ENCODE peak calls at places on chromosomes 12 and 14, in nine cellular contexts. J is A549, R is stomach, L is prostate gland, U is heart left ventricle, Y is IMR-90, A is suprapubic skin, P is GM12878, C is tibial nerve. K is an unnamed sample.

GRCh38 chr14:94673781-94674231 is 61.6 kb downstream of the SERPINA3 start:
- DNase-seq in R (peak; percentile 22), L (no peak), U (no peak), A (no peak), P (no peak), C (no peak), J (no peak), Y (peak; percentile 65), K (peak; percentile 75)

GRCh38 chr14:101737414-101738367 is 23.8 kb upstream of the PPP2R5C start:
- DNase-seq in Y (no peak), U (no peak), J (no peak), R (no peak), P (no peak), L (no peak), A (peak; percentile 45), C (no peak), K (no peak)

GRCh38 chr14:103816991-103817390 is 30.4 kb downstream of the PPP1R13B start:
- DNase-seq in C (no peak), A (no peak), L (no peak), U (no peak), J (no peak), Y (no peak), P (no peak), R (no peak), K (no peak)

GRCh38 chr14:76349993-76350392 is 25.9 kb upstream of the ESRRB start:
- DNase-seq in U (no peak), P (no peak), R (no peak), A (no peak), C (no peak), L (no peak), Y (no peak), J (no peak), K (no peak)

GRCh38 chr14:89481167-89481566 is 64.1 kb upstream of the FOXN3 start:
- DNase-seq in J (no peak), Y (no peak), U (peak; percentile 63), A (peak; percentile 90), R (no peak), L (no peak), C (peak; percentile 54), P (no peak), K (peak; percentile 78)

GRCh38 chr14:106459971-106460730 is 933.8 kb downstream of the TMEM121 start:
- DNase-seq in L (no peak), C (no peak), U (no peak), R (no peak), J (peak; percentile 21), P (no peak), A (no peak), Y (no peak), K (no peak)

GRCh38 chr12:53984901-53985357 is at the start of gene HOXC10:
- DNase-seq in R (peak; percentile 73), P (peak; percentile 38), A (peak; percentile 98), L (no peak), J (peak; percentile 97), U (peak; percentile 50), Y (peak; percentile 75), C (peak; percentile 95), K (peak; percentile 99)

GRCh38 chr12:113310489-113310888 is 24.4 kb downstream of the SLC8B1 start:
- DNase-seq in A (no peak), L (no peak), R (no peak), J (peak; percentile 71), U (no peak), P (no peak), Y (no peak), C (no peak), K (no peak)

GRCh38 chr14:50040401-50040775 is 76.0 kb downstream of the VCPKMT start:
- DNase-seq in P (no peak), C (no peak), Y (peak; percentile 86), L (no peak), R (peak; percentile 29), U (no peak), J (peak; percentile 54), A (no peak), K (no peak)

GRCh38 chr14:76352639-76353281 is 23.2 kb upstream of the ESRRB start:
- DNase-seq in U (peak; percentile 37), L (peak; percentile 20), J (peak; percentile 49), Y (peak; percentile 26), A (no peak), P (peak; percentile 4), C (peak; percentile 42), R (peak; percentile 52), K (peak; percentile 14)

GRCh38 chr12:9036227-9036626 is 46.9 kb downstream of the KLRG1 start:
- DNase-seq in C (no peak), R (no peak), L (no peak), P (no peak), U (no peak), Y (no peak), A (no peak), J (no peak), K (no peak)

GRCh38 chr12:121005346-121005815 is 10.9 kb downstream of the C12orf43 start:
- DNase-seq in C (no peak), U (no peak), A (no peak), R (peak; percentile 75), Y (peak; percentile 23), L (no peak), J (peak; percentile 79), P (no peak), K (no peak)

GRCh38 chr14:66495214-66496098 is 9.3 kb downstream of the CCDC196 start:
- DNase-seq in C (peak; percentile 39), J (peak; percentile 79), R (peak; percentile 44), A (no peak), Y (peak; percentile 71), L (peak; percentile 44), U (peak; percentile 30), P (peak; percentile 45), K (peak; percentile 34)

GRCh38 chr12:113449299-113449698 is 22.4 kb downstream of the LHX5 start:
- DNase-seq in C (no peak), J (no peak), P (no peak), Y (no peak), A (no peak), R (no peak), L (no peak), U (no peak), K (no peak)

GRCh38 chr12:1083888-1084262 is 92.9 kb downstream of the ERC1 start:
- DNase-seq in L (peak; percentile 53), Y (peak; percentile 69), C (peak; percentile 40), P (no peak), A (no peak), U (no peak), R (no peak), J (peak; percentile 23), K (no peak)

GRCh38 chr14:69317780-69318179 is 57.8 kb downstream of the GALNT16 start:
- DNase-seq in J (no peak), C (peak; percentile 21), R (no peak), A (peak; percentile 68), Y (no peak), U (no peak), P (no peak), L (no peak), K (peak; percentile 85)

GRCh38 chr14:23704890-23705289 is 68.7 kb downstream of the DHRS2 start:
- DNase-seq in U (no peak), J (peak; percentile 30), C (no peak), P (no peak), Y (no peak), R (no peak), A (no peak), L (no peak), K (no peak)
- TF ChIP-seq CTCF in U (no peak), J (no peak), C (no peak), P (no peak), Y (no peak), R (no peak), A (no peak), L (no peak), K (no peak)

GRCh38 chr12:12806784-12807516 is 6.2 kb upstream of the DDX47 start:
- DNase-seq in Y (no peak), U (no peak), C (no peak), L (no peak), A (no peak), P (no peak), R (no peak), J (no peak), K (no peak)

GRCh38 chr12:12810507-12811143 is 2.5 kb upstream of the DDX47 start:
- DNase-seq in P (no peak), Y (no peak), R (no peak), C (no peak), L (no peak), J (no peak), A (no peak), U (no peak), K (no peak)

GRCh38 chr12:12811343-12811742 is 1.8 kb upstream of the DDX47 start:
- DNase-seq in R (no peak), L (no peak), U (no peak), C (no peak), Y (no peak), P (no peak), A (no peak), J (no peak), K (no peak)

GRCh38 chr12:12804432-12804886 is 8.7 kb upstream of the DDX47 start:
- DNase-seq in P (no peak), L (no peak), R (no peak), Y (peak; percentile 95), J (peak; percentile 88), U (no peak), A (no peak), C (no peak), K (no peak)

GRCh38 chr12:12807970-12808702 is 5.0 kb upstream of the DDX47 start:
- DNase-seq in R (peak; percentile 43), L (no peak), Y (peak; percentile 71), C (peak; percentile 38), J (no peak), A (no peak), P (peak; percentile 80), U (peak; percentile 82), K (no peak)
- TF ChIP-seq POLR2A in R (no peak), L (no peak), Y (no peak), C (no peak), J (no peak), A (no peak), P (peak; percentile 48), U (peak; percentile 42), K (no peak)

GRCh38 chr12:96462571-96463280 is 26.7 kb upstream of the CFAP54 start:
- DNase-seq in A (no peak), C (no peak), L (no peak), U (no peak), Y (no peak), P (no peak), R (no peak), J (no peak), K (no peak)

GRCh38 chr12:96466939-96467751 is 22.2 kb upstream of the CFAP54 start:
- DNase-seq in U (no peak), J (no peak), A (no peak), L (no peak), C (no peak), Y (peak; percentile 71), P (no peak), R (no peak), K (no peak)

GRCh38 chr12:96471368-96472040 is 17.9 kb upstream of the CFAP54 start:
- DNase-seq in P (no peak), L (no peak), C (no peak), R (no peak), J (no peak), U (no peak), A (no peak), Y (peak; percentile 82), K (no peak)

GRCh38 chr12:96465896-96466295 is 23.5 kb upstream of the CFAP54 start:
- DNase-seq in Y (no peak), U (no peak), C (no peak), J (no peak), P (no peak), R (no peak), L (no peak), A (no peak), K (no peak)
- H3K4me3 ChIP-seq in Y (no peak overlapping the region), U (no peak overlapping the region), C (no peak overlapping the region), J (no peak overlapping the region), P (no peak overlapping the region), R (no peak overlapping the region), L (no peak overlapping the region), A (no peak overlapping the region), K (no peak overlapping the region)

GRCh38 chr14:90599748-90600507 is 203.1 kb downstream of the CALM1 start:
- DNase-seq in J (peak; percentile 35), C (no peak), L (peak; percentile 26), R (no peak), A (no peak), P (no peak), U (no peak), Y (peak; percentile 46), K (no peak)
- TF ChIP-seq CTCF in J (no peak), C (no peak), L (no peak), R (no peak), A (peak; percentile 7), P (no peak), U (no peak), Y (peak; percentile 6), K (no peak)